ENCODE peak calls at places on chromosomes 6 and 20, in eight cellular contexts. Q is natural killer cell; N is PC-9; P is CD8-positive, alpha-beta T cell; Z is lower lobe of right lung; G is choroid plexus epithelial cell; W is heart left ventricle; Y is suprapubic skin. M is an unnamed sample.

GRCh38 chr20:37515876-37516275 is 5.2 kb upstream of the NNAT start:
- DNase-seq in Z (no peak), Y (no peak), Q (no peak), N (no peak), P (no peak), G (no peak), W (no peak), M (no peak)

GRCh38 chr6:32167761-32168262 is 3.4 kb downstream of the EGFL8 start:
- DNase-seq in Y (no peak), W (no peak), G (no peak), N (no peak), P (no peak), Q (no peak), Z (no peak), M (no peak)

GRCh38 chr20:313948-314347 is 11.4 kb upstream of the SOX12 start:
- DNase-seq in P (no peak), Q (no peak), Z (no peak), G (peak; percentile 38), N (peak; percentile 89), Y (no peak), W (no peak), M (no peak)

GRCh38 chr6:56959094-56959493 is 4.2 kb downstream of the BEND6 start:
- DNase-seq in Y (no peak), Q (no peak), P (no peak), Z (no peak), N (no peak), W (no peak), G (no peak), M (no peak)

GRCh38 chr6:45377555-45378323 is at the start of gene SUPT3H:
- DNase-seq in P (peak; percentile 95), Q (peak; percentile 90), G (peak; percentile 95), Y (peak; percentile 91), N (peak; percentile 76), Z (peak; percentile 94), W (peak; percentile 91), M (peak; percentile 64)

GRCh38 chr20:37053230-37053950 is 42.4 kb downstream of the RBL1 start:
- DNase-seq in Q (no peak), Y (no peak), Z (no peak), P (no peak), W (no peak), G (peak; percentile 45), N (no peak), M (no peak)

GRCh38 chr6:22435151-22435550 is 134.2 kb upstream of the HDGFL1 start:
- DNase-seq in Y (no peak), G (no peak), P (no peak), Q (no peak), N (no peak), W (no peak), Z (no peak), M (no peak)

GRCh38 chr6:163688971-163689370 is 274.5 kb downstream of the QKI start:
- DNase-seq in P (no peak), Z (no peak), N (no peak), G (no peak), W (no peak), Q (no peak), Y (no peak), M (no peak)

GRCh38 chr6:108947114-108947854 is 99.1 kb downstream of the ARMC2 start:
- DNase-seq in P (no peak), N (peak; percentile 99), Y (no peak), Z (no peak), W (no peak), Q (no peak), G (peak; percentile 98), M (no peak)

GRCh38 chr20:32019156-32019510 is 8.9 kb downstream of the CCM2L start:
- DNase-seq in G (no peak), P (no peak), Q (no peak), W (no peak), N (no peak), Y (no peak), Z (peak; percentile 43), M (no peak)

GRCh38 chr6:55668625-55669024 is 89.6 kb upstream of the HMGCLL1 start:
- DNase-seq in Y (no peak), W (no peak), P (no peak), Z (no peak), N (no peak), G (peak; percentile 42), Q (no peak), M (no peak)

DNA sequence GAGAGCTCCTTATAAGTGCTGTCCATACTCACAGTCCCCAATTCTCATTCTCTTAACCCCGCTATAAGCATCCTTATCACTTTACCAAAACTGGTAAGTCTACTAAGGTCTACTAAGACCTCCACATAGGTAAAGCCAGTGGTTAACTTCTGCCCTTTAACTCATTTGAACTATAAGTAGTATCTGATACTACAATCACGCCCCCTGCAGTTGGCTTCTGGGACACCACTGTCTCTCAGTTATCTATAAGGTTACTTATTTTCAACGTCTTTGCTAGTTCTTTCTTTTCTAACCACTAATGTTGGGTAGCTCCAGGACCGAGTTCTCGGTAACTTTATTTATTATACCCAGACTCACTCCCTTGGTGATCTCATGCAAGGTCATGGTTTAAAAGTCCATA is 142.6 kb downstream of the ARHGAP18 start:
- DNase-seq in P (no peak), Z (no peak), W (no peak), Y (no peak), G (peak; percentile 60), N (no peak), Q (no peak), M (no peak)
- TF ChIP-seq CTCF in P (no peak), Z (peak; percentile 32), W (no peak), Y (no peak), G (peak; percentile 65), N (peak; percentile 38), Q (peak; percentile 20), M (no peak)

GRCh38 chr20:63276956-63277355 is 4.3 kb downstream of the ARFGAP1 start:
- DNase-seq in Y (no peak), Z (no peak), G (no peak), N (no peak), P (no peak), Q (no peak), W (no peak), M (no peak)

GRCh38 chr20:63280371-63280770 is 7.8 kb downstream of the ARFGAP1 start:
- DNase-seq in G (no peak), Y (no peak), Z (no peak), Q (no peak), P (no peak), W (no peak), N (no peak), M (no peak)

GRCh38 chr20:63279931-63280330 is 7.3 kb downstream of the ARFGAP1 start:
- DNase-seq in Q (no peak), P (no peak), W (no peak), G (no peak), Y (no peak), Z (no peak), N (no peak), M (no peak)

GRCh38 chr20:63277466-63278272 is 5.1 kb downstream of the ARFGAP1 start:
- DNase-seq in Z (no peak), Y (no peak), Q (no peak), P (no peak), G (no peak), W (no peak), N (no peak), M (no peak)

GRCh38 chr20:63278661-63279060 is 6.0 kb downstream of the ARFGAP1 start:
- DNase-seq in Q (no peak), N (no peak), W (no peak), G (no peak), Y (no peak), Z (no peak), P (no peak), M (no peak)
- TF ChIP-seq CTCF in Q (no peak), N (no peak), W (no peak), G (peak; percentile 10), Y (no peak), Z (no peak), P (no peak), M (no peak)

DNA sequence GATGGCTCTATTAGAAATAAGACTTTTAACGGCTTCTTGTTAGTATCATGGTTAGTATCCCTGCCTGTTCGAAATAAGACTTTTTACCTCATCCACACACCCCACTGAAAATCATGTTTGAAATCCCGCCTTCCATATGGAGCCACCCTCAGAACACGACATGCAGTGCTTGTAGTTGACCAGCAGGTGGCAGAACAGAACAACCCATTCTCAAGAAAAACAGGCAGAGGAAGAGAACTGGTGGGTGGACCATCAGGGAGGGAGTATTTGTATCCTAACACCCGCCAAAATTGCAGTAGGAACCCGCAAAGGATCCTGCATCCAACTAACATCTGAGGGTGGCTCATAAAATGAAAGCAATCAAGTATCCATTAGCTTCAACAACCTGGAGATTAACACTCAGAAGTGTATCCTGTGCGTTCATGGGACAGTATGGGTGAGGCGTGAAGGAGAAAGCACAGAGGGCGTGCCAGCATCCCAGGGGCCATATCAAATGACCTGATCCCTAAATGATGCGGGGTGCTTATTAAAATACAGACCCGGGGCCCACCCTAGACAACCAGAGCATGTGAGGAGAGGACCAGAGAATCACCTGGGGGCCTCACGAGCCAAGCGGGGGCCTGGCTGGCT is 89.6 kb upstream of the NHSL1 start:
- DNase-seq in Y (no peak), G (peak; percentile 91), Z (no peak), N (peak; percentile 65), Q (peak; percentile 29), P (peak; percentile 37), W (peak; percentile 60), M (no peak)
- TF ChIP-seq CTCF in Y (peak; percentile 87), G (peak; percentile 97), Z (peak; percentile 91), N (peak; percentile 100), Q (peak; percentile 86), P (peak; percentile 93), W (peak; percentile 91), M (peak; percentile 84)

GRCh38 chr6:19325335-19325789 is 511.8 kb upstream of the ID4 start:
- DNase-seq in P (no peak), Y (no peak), G (no peak), Z (no peak), W (no peak), Q (no peak), N (no peak), M (no peak)

GRCh38 chr6:19327246-19327645 is 509.9 kb upstream of the ID4 start:
- DNase-seq in P (no peak), Y (no peak), Z (no peak), N (no peak), Q (no peak), G (peak; percentile 35), W (no peak), M (no peak)

GRCh38 chr6:19320066-19320465 is 517.1 kb upstream of the ID4 start:
- DNase-seq in G (no peak), Y (no peak), Q (no peak), W (no peak), N (no peak), P (no peak), Z (no peak), M (no peak)

GRCh38 chr6:19319005-19319404 is 518.2 kb upstream of the ID4 start:
- DNase-seq in W (no peak), G (no peak), Y (no peak), N (no peak), P (no peak), Z (no peak), Q (no peak), M (no peak)

DNA sequence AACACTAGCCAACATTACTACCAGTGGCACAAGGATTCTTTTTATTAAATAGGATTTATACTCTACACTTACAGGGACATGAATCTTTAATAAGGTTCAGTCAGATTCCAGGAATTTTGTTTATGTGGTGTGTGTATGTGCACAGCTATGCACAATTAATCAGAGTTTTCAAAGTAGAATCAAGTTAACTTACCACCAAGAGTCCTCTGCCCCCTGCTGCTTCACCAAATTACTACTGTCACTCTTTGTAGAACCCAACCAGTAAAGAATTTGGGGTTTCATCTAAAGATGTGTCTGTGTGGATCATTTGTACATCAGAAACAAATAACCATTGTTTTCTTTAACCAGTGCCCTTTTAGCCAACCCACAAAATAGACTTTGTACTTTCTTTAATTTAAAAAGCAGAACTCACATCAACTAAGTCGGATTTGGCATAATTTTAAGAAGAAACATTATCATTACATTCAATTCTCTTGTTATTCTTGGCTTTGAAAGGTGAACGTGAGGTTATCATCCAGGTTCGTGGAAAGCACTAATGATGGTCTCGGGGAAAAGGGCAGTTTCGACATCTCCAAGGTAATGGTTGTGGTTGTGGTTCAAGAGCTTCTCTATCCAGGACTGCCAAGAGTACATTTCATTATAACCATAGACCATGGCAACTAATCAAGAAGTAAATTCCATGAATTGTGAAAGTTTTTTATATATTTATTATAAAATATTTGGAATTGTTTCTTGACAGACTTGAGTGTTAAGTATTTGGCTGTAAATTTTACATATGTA is 514.3 kb upstream of the ID4 start:
- DNase-seq in W (no peak), N (no peak), G (peak; percentile 60), Y (no peak), Q (no peak), P (no peak), Z (no peak), M (no peak)
- TF ChIP-seq CTCF in W (no peak), N (no peak), G (no peak), Y (no peak), Q (no peak), P (no peak), Z (no peak), M (no peak)

M was measured in omental fat pad.